ENCODE peak calls at places on chromosomes 3 and 15, in five cellular contexts. N is K562, V is GM12878, H is HepG2, E is SK-N-SH. X is an unnamed sample.

GRCh38 chr3:79249701-79250100 is 518.1 kb downstream of the ROBO1 start:
- DNase-seq in N (no peak), V (no peak), H (no peak), E (no peak), X (no peak)

GRCh38 chr15:53323197-53323596 is 436.3 kb downstream of the WDR72 start:
- DNase-seq in V (no peak), N (no peak), E (no peak), H (no peak), X (no peak)

GRCh38 chr3:197155039-197155438 is 125.4 kb upstream of the MELTF start:
- DNase-seq in V (no peak), E (no peak), H (no peak), N (no peak), X (no peak)

GRCh38 chr3:98534168-98534567 is 2.4 kb downstream of the GPR15 start:
- DNase-seq in E (no peak), N (no peak), V (no peak), H (no peak), X (no peak)

GRCh38 chr15:31321418-31321817 is 5.2 kb upstream of the KLF13 start:
- DNase-seq in E (no peak), V (no peak), H (no peak), N (no peak), X (no peak)

GRCh38 chr15:63462053-63462452 is 42.3 kb upstream of the USP3 start:
- DNase-seq in N (no peak), E (no peak), V (no peak), H (no peak), X (no peak)

GRCh38 chr3:8903191-8903590 is 60.1 kb downstream of the RAD18 start:
- DNase-seq in H (no peak), N (no peak), V (no peak), E (no peak), X (no peak)

GRCh38 chr3:170467560-170467959 is 48.9 kb downstream of the CLDN11 start:
- DNase-seq in H (no peak), V (no peak), E (no peak), N (no peak), X (no peak)

GRCh38 chr15:51493892-51494291 is 128.7 kb downstream of the DMXL2 start:
- DNase-seq in V (no peak), H (peak; percentile 81), E (no peak), N (no peak), X (no peak)

GRCh38 chr3:61422945-61423740 is 138.2 kb upstream of the PTPRG start:
- DNase-seq in V (no peak), E (no peak), H (peak; percentile 21), N (no peak), X (no peak)

GRCh38 chr3:58607816-58608215 is 30.6 kb upstream of the FAM107A start:
- DNase-seq in N (no peak), V (peak; percentile 26), E (no peak), H (no peak), X (no peak)

GRCh38 chr15:94970831-94971230 is 739.5 kb downstream of the MCTP2 start:
- DNase-seq in E (no peak), H (no peak), N (no peak), V (no peak), X (no peak)

GRCh38 chr15:50206020-50206419 is 24.0 kb downstream of the SLC27A2 start:
- DNase-seq in V (no peak), E (no peak), H (no peak), N (no peak), X (no peak)

GRCh38 chr15:78313383-78313782 is 14.0 kb upstream of the SKIC8 start:
- DNase-seq in V (no peak), E (no peak), H (no peak), N (no peak), X (no peak)

GRCh38 chr3:18135083-18135814 is 289.9 kb downstream of the SATB1 start:
- DNase-seq in N (no peak), V (no peak), E (no peak), H (no peak), X (no peak)

GRCh38 chr15:70802629-70803028 is 39.3 kb upstream of the UACA start:
- DNase-seq in N (no peak), E (no peak), H (no peak), V (no peak), X (no peak)

GRCh38 chr3:55547086-55547666 is 60.1 kb upstream of the WNT5A start:
- DNase-seq in H (no peak), N (no peak), V (no peak), E (no peak), X (no peak)

GRCh38 chr15:51801391-51801835 is 28.0 kb upstream of the TMOD3 start:
- DNase-seq in N (no peak), V (no peak), H (peak; percentile 20), E (peak; percentile 70), X (peak; percentile 25)

GRCh38 chr15:78047631-78048409 is 29.7 kb downstream of the TBC1D2B start:
- DNase-seq in H (no peak), V (no peak), E (no peak), N (no peak), X (no peak)

GRCh38 chr3:186628756-186629155 is 11.4 kb upstream of the FETUB start:
- DNase-seq in H (no peak), V (no peak), N (no peak), E (no peak), X (no peak)

GRCh38 chr15:95032181-95032580 is 800.8 kb downstream of the MCTP2 start:
- DNase-seq in H (no peak), E (no peak), V (no peak), N (no peak), X (no peak)

GRCh38 chr3:73192036-73192738 is 130.7 kb downstream of the EBLN2 start:
- DNase-seq in E (peak; percentile 61), V (no peak), H (peak; percentile 58), N (peak; percentile 16), X (peak; percentile 52)

GRCh38 chr3:53731934-53732624 is 114.1 kb downstream of the CHDH start:
- DNase-seq in N (no peak), H (no peak), V (no peak), E (no peak), X (no peak)

GRCh38 chr3:9841015-9841414 is 2.8 kb downstream of the RPUSD3 start:
- DNase-seq in E (no peak), N (no peak), V (no peak), H (no peak), X (no peak)

GRCh38 chr3:32817561-32818430 is at the start of gene TRIM71:
- DNase-seq in E (peak; percentile 61), H (no peak), V (no peak), N (no peak), X (no peak)

GRCh38 chr15:85974742-85975141 is 104.9 kb upstream of the AGBL1 start:
- DNase-seq in H (no peak), N (no peak), V (no peak), E (no peak), X (no peak)

GRCh38 chr15:80811781-80812180 is 32.6 kb downstream of the CEMIP start:
- DNase-seq in V (no peak), H (no peak), E (no peak), N (no peak), X (no peak)

GRCh38 chr3:139935071-139935865 is at the start of gene CLSTN2:
- DNase-seq in H (no peak), V (no peak), E (peak; percentile 92), N (no peak), X (peak; percentile 76)

GRCh38 chr15:63052961-63053698 is 10.6 kb downstream of the TPM1 start:
- DNase-seq in E (peak; percentile 44), H (peak; percentile 84), N (no peak), V (no peak), X (no peak)

GRCh38 chr3:110530902-110531301 is 540.7 kb upstream of the NECTIN3 start:
- DNase-seq in E (no peak), V (no peak), H (no peak), N (no peak), X (no peak)

GRCh38 chr3:186567072-186567921 is at the start of gene TBCCD1:
- DNase-seq in E (peak; percentile 95), N (peak; percentile 91), H (peak; percentile 87), V (peak; percentile 73), X (peak; percentile 82)

GRCh38 chr3:126184465-126185000 is 4.1 kb upstream of the ALDH1L1 start:
- DNase-seq in N (no peak), E (no peak), V (no peak), H (peak; percentile 90), X (no peak)

GRCh38 chr3:62727576-62727975 is 147.6 kb downstream of the CADPS start:
- DNase-seq in V (no peak), E (no peak), H (no peak), N (no peak), X (no peak)

GRCh38 chr3:127064391-127065137 is 81.6 kb downstream of the PLXNA1 start:
- DNase-seq in N (no peak), V (no peak), E (no peak), H (no peak), X (no peak)

GRCh38 chr3:174441588-174442316 is 417.4 kb upstream of the NAALADL2 start:
- DNase-seq in H (no peak), N (no peak), E (no peak), V (no peak), X (no peak)

GRCh38 chr3:66393486-66394260 is 107.1 kb downstream of the LRIG1 start:
- DNase-seq in N (no peak), V (peak; percentile 47), E (no peak), H (no peak), X (no peak)
- TF ChIP-seq FOXM1 in N (no peak), V (no peak), E (no peak), H (no peak), X (no peak)

GRCh38 chr3:172840913-172841312 is 90.4 kb downstream of the ECT2 start:
- DNase-seq in N (no peak), H (no peak), E (no peak), V (no peak), X (no peak)
- TF ChIP-seq FOXM1 in N (no peak), H (no peak), E (no peak), V (no peak), X (no peak)

DNA sequence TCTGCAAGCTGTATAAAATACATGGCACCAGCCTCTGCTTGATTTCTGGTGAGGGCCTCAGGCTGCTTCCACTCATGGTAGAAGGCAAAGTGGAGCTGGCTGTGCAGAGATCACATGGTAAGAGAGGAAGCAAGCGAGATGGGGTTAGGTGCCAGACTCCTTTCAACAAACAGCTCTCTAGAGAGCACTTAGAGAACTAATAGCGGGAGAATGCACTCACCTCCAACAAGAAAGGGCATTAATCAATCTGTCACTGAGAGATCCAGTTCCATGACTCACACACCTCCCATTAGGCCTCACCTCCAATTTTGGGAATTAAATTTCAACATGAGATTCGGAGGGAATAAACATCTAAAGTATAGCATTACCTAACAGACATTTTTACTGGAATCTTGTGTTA is 644.1 kb upstream of the ARRDC4 start:
- DNase-seq in N (no peak), V (no peak), H (no peak), E (no peak), X (peak; percentile 37)
- TF ChIP-seq FOXM1 in N (no peak), V (no peak), H (no peak), E (no peak), X (no peak)

DNA sequence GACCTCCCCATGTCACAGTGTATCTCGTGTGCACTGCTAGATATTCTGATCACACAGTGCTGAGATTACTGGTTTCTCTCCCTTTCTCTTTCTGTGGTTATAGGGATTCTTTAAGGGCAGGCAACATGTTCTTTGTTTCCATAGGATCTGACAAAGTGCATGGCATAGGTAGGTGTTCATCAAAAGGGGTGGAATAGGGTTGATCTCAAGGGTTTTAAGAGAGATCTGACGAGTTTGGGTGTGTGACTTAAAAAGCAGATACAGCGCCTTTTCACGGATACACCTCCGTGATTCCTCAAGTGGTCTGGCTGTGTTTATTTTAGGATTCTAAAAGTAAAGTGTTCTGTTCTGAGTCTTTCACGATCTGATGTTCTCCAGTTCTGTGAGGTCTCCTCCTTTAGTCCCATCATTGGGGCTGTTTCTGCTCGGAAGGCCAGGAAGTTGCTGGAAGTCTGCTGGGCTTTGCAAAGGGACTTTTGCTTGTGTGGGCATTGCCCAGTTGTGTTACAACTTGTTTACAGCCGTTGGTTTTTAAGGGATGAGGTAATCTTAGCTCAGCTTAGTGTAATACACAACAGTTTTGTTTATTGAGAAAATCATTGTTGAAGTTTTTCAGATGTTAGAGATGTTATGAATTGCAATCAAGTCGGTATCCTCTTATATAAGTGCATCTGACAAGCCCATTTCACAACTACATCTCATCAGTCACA is 34.8 kb downstream of the IGF1R start:
- DNase-seq in V (no peak), E (no peak), N (no peak), H (no peak), X (no peak)
- TF ChIP-seq FOXM1 in V (no peak), E (no peak), N (no peak), H (no peak), X (no peak)